ENCODE peak calls at places on chromosomes 12 and 14, in eight cellular contexts. O is tibial nerve, B is HCT116, S is adrenal gland, W is suprapubic skin, A is A549, R is transverse colon, Z is breast epithelium. V is an unnamed sample.

GRCh38 chr12:570949-571794 is 92.1 kb downstream of the NINJ2 start:
- DNase-seq in A (peak), B (peak), Z (peak), R (peak), O (peak), S (peak), W (peak), V (peak)

GRCh38 chr12:113116875-113117274 is 18.7 kb downstream of the RASAL1 start:
- DNase-seq in W (no peak), R (no peak), Z (no peak), S (no peak), A (no peak), O (no peak), B (no peak), V (no peak)

GRCh38 chr12:66352197-66352596 is 49.9 kb downstream of the HELB start:
- DNase-seq in R (no peak), O (no peak), A (peak), S (no peak), W (no peak), Z (no peak), B (peak), V (no peak)

GRCh38 chr12:53938276-53939140 is at the start of gene HOXC13:
- DNase-seq in R (no peak), W (peak), S (peak), A (peak), Z (peak), B (peak), O (no peak), V (no peak)

GRCh38 chr12:53097564-53098353 is at the start of gene IGFBP6:
- DNase-seq in O (peak), S (peak), R (peak), A (peak), B (no peak), Z (peak), W (peak), V (peak)

GRCh38 chr14:90491221-90491867 is 94.5 kb downstream of the CALM1 start:
- DNase-seq in A (no peak), W (no peak), R (no peak), Z (peak), S (peak), O (no peak), B (no peak), V (no peak)

GRCh38 chr12:12070674-12071661 is at the start of gene BCL2L14:
- DNase-seq in S (no peak), R (peak), Z (no peak), W (no peak), O (no peak), A (no peak), B (no peak), V (no peak)

GRCh38 chr14:61611880-61612630 is 83.3 kb upstream of the HIF1A start:
- DNase-seq in S (no peak), Z (no peak), A (no peak), O (no peak), B (no peak), R (no peak), W (no peak), V (no peak)

GRCh38 chr14:101851716-101852395 is 90.3 kb downstream of the PPP2R5C start:
- DNase-seq in Z (no peak), W (no peak), S (no peak), A (no peak), B (no peak), R (no peak), O (no peak), V (no peak)

GRCh38 chr12:18375131-18375530 is 113.8 kb downstream of the PIK3C2G start:
- DNase-seq in Z (no peak), S (no peak), B (no peak), O (no peak), W (no peak), R (no peak), A (no peak), V (no peak)

GRCh38 chr14:58979325-58979724 is 209.1 kb upstream of the DAAM1 start:
- DNase-seq in R (no peak), O (no peak), W (no peak), Z (no peak), S (no peak), A (no peak), B (no peak), V (no peak)
- TF ChIP-seq POLR2A in R (no peak), O (no peak), W (no peak), Z (no peak), S (no peak), A (no peak), B (no peak), V (no peak)

GRCh38 chr12:79329933-79330332 is 360.8 kb downstream of the PAWR start:
- DNase-seq in B (no peak), A (no peak), O (no peak), S (no peak), W (no peak), Z (no peak), R (no peak), V (no peak)

GRCh38 chr12:79331870-79332269 is 358.9 kb downstream of the PAWR start:
- DNase-seq in S (no peak), W (no peak), Z (no peak), O (no peak), R (no peak), A (no peak), B (no peak), V (no peak)

GRCh38 chr12:79337891-79338290 is 352.9 kb downstream of the PAWR start:
- DNase-seq in W (no peak), Z (no peak), O (no peak), R (no peak), S (no peak), B (no peak), A (no peak), V (no peak)

GRCh38 chr12:79327465-79327864 is 363.3 kb downstream of the PAWR start:
- DNase-seq in R (no peak), B (no peak), A (peak), S (no peak), W (no peak), O (no peak), Z (no peak), V (no peak)

DNA sequence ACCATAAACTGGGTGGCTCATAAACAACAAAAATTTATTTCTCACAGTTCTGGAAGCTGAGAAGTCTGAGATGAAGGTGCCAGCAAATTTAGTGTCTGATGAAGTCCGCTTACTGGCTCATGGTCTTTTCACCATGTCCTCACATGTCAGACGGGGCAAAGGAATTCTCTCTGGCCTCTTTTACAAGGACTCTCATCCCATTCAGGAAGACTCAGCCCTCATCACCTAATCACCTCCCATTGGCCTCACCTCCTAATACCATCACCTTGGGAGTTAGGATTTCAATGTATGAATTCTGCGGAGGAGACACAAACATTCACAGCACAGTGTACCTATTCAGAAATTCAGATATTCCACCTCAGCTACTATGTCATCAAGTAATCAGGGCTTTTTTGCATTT is 357.6 kb downstream of the PAWR start:
- DNase-seq in S (no peak), W (no peak), O (no peak), R (no peak), B (no peak), Z (no peak), A (no peak), V (no peak)
- H3K27ac ChIP-seq in S (no peak), W (no peak), O (no peak), R (no peak), B (no peak), Z (no peak), A (no peak), V (no peak)

GRCh38 chr12:49636979-49637378 is 13.6 kb downstream of the PRPF40B start:
- DNase-seq in S (peak), R (peak), W (no peak), Z (peak), A (peak), O (no peak), B (peak), V (no peak)
- TF ChIP-seq POLR2A in S (no peak), R (no peak), W (no peak), Z (no peak), A (no peak), O (no peak), B (no peak), V (no peak)

GRCh38 chr12:130952545-130952954 is 1.2 kb upstream of the ADGRD1 start:
- DNase-seq in S (no peak), R (no peak), O (no peak), A (no peak), W (no peak), Z (no peak), B (no peak), V (no peak)

GRCh38 chr12:130953783-130954543 is at the start of gene ADGRD1:
- DNase-seq in W (no peak), O (peak), B (no peak), A (peak), Z (no peak), S (peak), R (peak), V (no peak)

GRCh38 chr12:130951636-130952035 is 2.1 kb upstream of the ADGRD1 start:
- DNase-seq in W (no peak), R (no peak), Z (no peak), B (no peak), O (no peak), S (no peak), A (no peak), V (no peak)

GRCh38 chr12:130949806-130950205 is 3.9 kb upstream of the ADGRD1 start:
- DNase-seq in B (no peak), S (no peak), O (no peak), W (no peak), Z (no peak), R (no peak), A (no peak), V (no peak)

DNA sequence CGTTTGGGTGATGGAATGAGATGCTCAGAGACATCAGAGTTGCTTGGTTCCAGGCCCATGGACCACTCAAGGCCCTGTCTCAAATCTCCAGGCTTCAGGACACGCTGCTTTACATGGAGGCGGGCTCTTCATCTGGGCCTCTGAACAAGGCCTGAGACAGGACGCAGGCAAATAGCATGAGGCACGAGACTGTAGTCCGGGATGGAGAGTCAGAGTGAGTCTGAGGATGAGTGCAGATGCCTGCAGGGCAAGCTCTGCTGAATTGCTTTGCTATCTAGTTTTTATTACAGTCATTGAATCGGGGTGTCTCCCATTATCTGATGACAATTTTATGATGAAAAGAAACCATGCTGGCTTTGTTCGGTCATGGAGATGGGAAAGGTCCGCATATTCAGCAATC is 1.6 kb upstream of the ADGRD1 start:
- DNase-seq in R (no peak), B (no peak), A (no peak), W (no peak), Z (no peak), S (no peak), O (no peak), V (no peak)
- H3K27ac ChIP-seq in R (peak), B (no peak), A (no peak), W (no peak), Z (no peak), S (no peak), O (no peak), V (no peak)

DNA sequence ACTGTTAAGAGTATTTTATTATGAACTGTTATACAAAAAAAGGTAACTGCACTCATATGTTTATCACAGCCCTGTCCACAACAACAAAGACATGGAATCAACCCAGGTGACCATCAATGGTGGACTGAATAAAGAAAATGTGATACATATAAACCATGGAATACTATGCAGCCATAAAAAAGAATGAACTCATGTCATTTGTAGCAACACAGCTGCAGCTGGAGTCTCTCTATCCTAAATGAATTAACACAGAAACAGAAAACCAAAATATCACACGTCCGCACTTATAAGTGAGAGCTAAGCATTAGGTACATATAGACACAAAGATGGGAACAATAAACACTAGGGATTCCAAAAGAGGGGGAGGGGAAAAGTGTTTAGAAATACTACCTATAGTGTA is 95.8 kb downstream of the BCAT1 start:
- DNase-seq in B (no peak), S (no peak), Z (no peak), O (no peak), A (no peak), W (no peak), R (no peak), V (no peak)
- TF ChIP-seq POLR2A in B (no peak), S (no peak), Z (no peak), O (no peak), A (no peak), W (no peak), R (no peak), V (no peak)

DNA sequence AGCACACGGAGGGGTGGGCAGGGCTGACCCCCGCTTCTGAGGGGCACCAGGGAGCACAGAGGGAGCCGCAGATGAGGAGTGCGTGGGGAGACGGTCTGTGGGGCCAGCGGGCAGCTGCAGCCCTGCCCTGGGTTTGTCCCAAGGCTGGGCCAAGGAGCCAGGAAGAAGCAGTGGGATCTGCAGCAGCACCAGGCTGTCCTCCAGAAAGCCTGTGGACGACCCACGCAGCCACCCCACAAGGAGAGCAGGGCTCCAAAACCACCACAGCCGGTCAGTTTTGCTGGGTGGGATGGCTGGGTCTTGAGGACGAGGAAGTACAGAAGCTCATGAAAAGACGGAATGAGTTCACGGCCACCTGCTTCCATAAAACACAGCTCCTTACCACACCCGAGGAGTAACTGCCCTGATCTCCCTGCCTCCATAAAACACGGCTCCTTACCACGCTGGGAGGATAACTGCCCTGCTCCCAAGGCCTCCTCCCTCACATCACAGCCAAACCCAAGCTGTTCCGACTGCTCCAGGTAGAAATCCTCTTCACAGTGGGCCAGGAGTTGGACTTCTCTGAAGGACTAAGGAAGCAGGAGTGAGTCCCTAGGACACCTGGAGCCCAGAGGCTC is 9.9 kb upstream of the GOLGA3 start:
- DNase-seq in S (no peak), R (peak), A (no peak), O (no peak), B (no peak), W (no peak), Z (no peak), V (no peak)
- H3K27ac ChIP-seq in S (peak), R (peak), A (no peak), O (no peak), B (no peak), W (peak), Z (no peak), V (no peak)

GRCh38 chr12:101732318-101732717 is 6.9 kb downstream of the SYCP3 start:
- DNase-seq in O (no peak), Z (no peak), B (no peak), W (no peak), S (no peak), A (no peak), R (no peak), V (no peak)
- TF ChIP-seq POLR2A in O (no peak), Z (no peak), B (no peak), W (no peak), S (no peak), A (no peak), R (no peak), V (no peak)

DNA sequence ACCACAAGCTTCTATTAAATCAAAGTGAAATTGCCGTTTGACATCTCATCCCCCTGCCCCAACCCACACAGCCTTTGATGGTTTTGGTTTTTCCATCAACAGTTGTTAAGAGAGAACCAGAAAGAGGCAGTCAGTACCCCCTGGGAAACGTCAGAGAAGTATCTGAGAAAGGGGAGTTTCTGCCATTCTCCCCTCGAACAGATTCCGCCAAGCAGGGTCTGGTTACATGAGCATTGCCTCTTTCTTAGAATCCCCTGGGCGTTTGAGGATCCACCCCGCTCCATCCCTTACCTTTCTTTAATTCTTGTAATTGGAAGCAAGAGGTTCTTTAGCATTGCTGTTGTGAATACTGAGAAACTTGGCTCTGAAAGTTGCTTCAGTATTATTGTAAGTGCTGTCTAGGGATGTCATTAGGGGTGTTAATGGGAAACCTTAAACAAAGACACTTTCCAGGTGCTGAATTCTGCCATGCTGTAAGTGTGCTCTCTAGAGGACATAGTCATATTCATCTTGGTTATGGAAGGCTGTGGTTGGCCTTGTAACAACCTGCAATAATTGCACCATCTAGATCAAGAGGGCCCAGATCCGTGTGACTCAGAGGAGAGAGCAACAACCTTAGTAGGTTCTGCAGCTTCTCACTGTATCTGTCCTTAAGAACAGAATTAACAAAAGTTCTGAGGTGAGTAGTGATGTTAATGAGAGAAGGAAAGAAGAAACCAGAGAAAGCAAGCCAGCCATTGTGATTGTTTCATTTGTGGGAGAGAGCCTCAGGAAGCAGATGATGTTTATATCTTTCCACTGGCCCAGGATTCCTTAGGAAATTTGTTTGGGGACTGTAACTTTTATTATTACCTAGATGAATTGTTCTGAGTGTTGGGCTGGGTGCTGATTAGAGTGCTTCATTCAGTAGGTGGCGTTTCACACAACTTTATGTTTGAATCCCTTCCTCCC is 8.9 kb downstream of the TMBIM6 start:
- DNase-seq in A (peak), B (peak), W (no peak), Z (no peak), S (peak), R (no peak), O (no peak), V (no peak)
- H3K27ac ChIP-seq in A (peak), B (no peak), W (no peak), Z (no peak), S (peak), R (no peak), O (peak), V (no peak)